ENCODE peak calls at places on chromosome 12, in nine cellular contexts. One of them, this sample, is unnamed.

GRCh38 chr12:92745874-92746553 is 43.2 kb downstream of the PLEKHG7 start:
- DNase-seq in Peyer's patch: peak
- DNase-seq in brain microvascular endothelial cell: peak
- DNase-seq in spleen: no peak
- DNase-seq in fibroblast of lung: peak
- DNase-seq in GM23338: no peak
- DNase-seq in glutamatergic neuron: no peak
- DNase-seq in astrocyte: peak
- DNase-seq in MM.1S: no peak
- DNase-seq in this sample: no peak

GRCh38 chr12:110763578-110763977 is 20.9 kb upstream of the PPP1CC start:
- DNase-seq in Peyer's patch: no peak
- DNase-seq in brain microvascular endothelial cell: no peak
- DNase-seq in spleen: no peak
- DNase-seq in fibroblast of lung: no peak
- DNase-seq in GM23338: no peak
- DNase-seq in glutamatergic neuron: no peak
- DNase-seq in astrocyte: no peak
- DNase-seq in MM.1S: no peak
- DNase-seq in this sample: no peak

GRCh38 chr12:8841778-8842177 is 19.4 kb downstream of the A2ML1 start:
- DNase-seq in Peyer's patch: no peak
- DNase-seq in brain microvascular endothelial cell: no peak
- DNase-seq in spleen: no peak
- DNase-seq in fibroblast of lung: no peak
- DNase-seq in GM23338: no peak
- DNase-seq in glutamatergic neuron: no peak
- DNase-seq in astrocyte: no peak
- DNase-seq in MM.1S: no peak
- DNase-seq in this sample: no peak

GRCh38 chr12:43063642-43064041 is 474.1 kb upstream of the PRICKLE1 start:
- DNase-seq in Peyer's patch: no peak
- DNase-seq in brain microvascular endothelial cell: peak
- DNase-seq in spleen: no peak
- DNase-seq in fibroblast of lung: peak
- DNase-seq in GM23338: no peak
- DNase-seq in glutamatergic neuron: no peak
- DNase-seq in astrocyte: peak
- DNase-seq in MM.1S: no peak
- DNase-seq in this sample: no peak

GRCh38 chr12:130286041-130286440 is 51.6 kb upstream of the PIWIL1 start:
- DNase-seq in Peyer's patch: no peak
- DNase-seq in brain microvascular endothelial cell: no peak
- DNase-seq in spleen: no peak
- DNase-seq in fibroblast of lung: no peak
- DNase-seq in GM23338: peak
- DNase-seq in glutamatergic neuron: no peak
- DNase-seq in astrocyte: no peak
- DNase-seq in MM.1S: no peak
- DNase-seq in this sample: peak

GRCh38 chr12:30694971-30695326 is 720 bp downstream of the IPO8 start:
- DNase-seq in Peyer's patch: peak
- DNase-seq in brain microvascular endothelial cell: no peak
- DNase-seq in spleen: peak
- DNase-seq in fibroblast of lung: peak
- DNase-seq in GM23338: peak
- DNase-seq in glutamatergic neuron: peak
- DNase-seq in astrocyte: peak
- DNase-seq in MM.1S: peak
- DNase-seq in this sample: peak

GRCh38 chr12:8636581-8636980 is 23.9 kb upstream of the AICDA start:
- DNase-seq in Peyer's patch: no peak
- DNase-seq in brain microvascular endothelial cell: no peak
- DNase-seq in spleen: no peak
- DNase-seq in fibroblast of lung: no peak
- DNase-seq in GM23338: no peak
- DNase-seq in glutamatergic neuron: no peak
- DNase-seq in astrocyte: no peak
- DNase-seq in MM.1S: no peak
- DNase-seq in this sample: no peak

GRCh38 chr12:77402726-77403125 is 337.4 kb upstream of the E2F7 start:
- DNase-seq in Peyer's patch: no peak
- DNase-seq in brain microvascular endothelial cell: peak
- DNase-seq in spleen: no peak
- DNase-seq in fibroblast of lung: peak
- DNase-seq in GM23338: no peak
- DNase-seq in glutamatergic neuron: no peak
- DNase-seq in astrocyte: peak
- DNase-seq in MM.1S: no peak
- DNase-seq in this sample: no peak

GRCh38 chr12:66241061-66242043 is 52.3 kb downstream of the IRAK3 start:
- DNase-seq in Peyer's patch: no peak
- DNase-seq in brain microvascular endothelial cell: peak
- DNase-seq in spleen: no peak
- DNase-seq in fibroblast of lung: peak
- DNase-seq in GM23338: no peak
- DNase-seq in glutamatergic neuron: no peak
- DNase-seq in astrocyte: peak
- DNase-seq in MM.1S: peak
- DNase-seq in this sample: no peak

GRCh38 chr12:52969828-52970569 is 21.1 kb downstream of the KRT18 start:
- DNase-seq in Peyer's patch: peak
- DNase-seq in brain microvascular endothelial cell: no peak
- DNase-seq in spleen: no peak
- DNase-seq in fibroblast of lung: no peak
- DNase-seq in GM23338: no peak
- DNase-seq in glutamatergic neuron: no peak
- DNase-seq in astrocyte: no peak
- DNase-seq in MM.1S: no peak
- DNase-seq in this sample: no peak

GRCh38 chr12:55922126-55922525 is 5.6 kb downstream of the PYM1 start:
- DNase-seq in Peyer's patch: no peak
- DNase-seq in brain microvascular endothelial cell: no peak
- DNase-seq in spleen: no peak
- DNase-seq in fibroblast of lung: no peak
- DNase-seq in GM23338: no peak
- DNase-seq in glutamatergic neuron: no peak
- DNase-seq in astrocyte: no peak
- DNase-seq in MM.1S: no peak
- DNase-seq in this sample: no peak

GRCh38 chr12:124567035-124567672 is at the start of gene NCOR2:
- DNase-seq in Peyer's patch: no peak
- DNase-seq in brain microvascular endothelial cell: no peak
- DNase-seq in spleen: peak
- DNase-seq in fibroblast of lung: no peak
- DNase-seq in GM23338: peak
- DNase-seq in glutamatergic neuron: peak
- DNase-seq in astrocyte: no peak
- DNase-seq in MM.1S: peak
- DNase-seq in this sample: peak

GRCh38 chr12:15580431-15580830 is 208.8 kb downstream of the EPS8 start:
- DNase-seq in Peyer's patch: no peak
- DNase-seq in brain microvascular endothelial cell: no peak
- DNase-seq in spleen: no peak
- DNase-seq in fibroblast of lung: no peak
- DNase-seq in GM23338: no peak
- DNase-seq in glutamatergic neuron: no peak
- DNase-seq in astrocyte: no peak
- DNase-seq in MM.1S: no peak
- DNase-seq in this sample: no peak

GRCh38 chr12:128572311-128572810 is 251.4 kb downstream of the SLC15A4 start:
- DNase-seq in Peyer's patch: no peak
- DNase-seq in brain microvascular endothelial cell: no peak
- DNase-seq in spleen: no peak
- DNase-seq in fibroblast of lung: no peak
- DNase-seq in GM23338: no peak
- DNase-seq in glutamatergic neuron: no peak
- DNase-seq in astrocyte: no peak
- DNase-seq in MM.1S: no peak
- DNase-seq in this sample: no peak

GRCh38 chr12:98253641-98254040 is 261.7 kb upstream of the TMPO start:
- DNase-seq in Peyer's patch: no peak
- DNase-seq in brain microvascular endothelial cell: no peak
- DNase-seq in spleen: no peak
- DNase-seq in fibroblast of lung: no peak
- DNase-seq in GM23338: peak
- DNase-seq in glutamatergic neuron: no peak
- DNase-seq in astrocyte: no peak
- DNase-seq in MM.1S: no peak
- DNase-seq in this sample: no peak

GRCh38 chr12:117816-118345 is 51.3 kb downstream of the IQSEC3 start:
- DNase-seq in Peyer's patch: no peak
- DNase-seq in brain microvascular endothelial cell: no peak
- DNase-seq in spleen: peak
- DNase-seq in fibroblast of lung: no peak
- DNase-seq in GM23338: no peak
- DNase-seq in glutamatergic neuron: no peak
- DNase-seq in astrocyte: no peak
- DNase-seq in MM.1S: no peak
- DNase-seq in this sample: no peak

GRCh38 chr12:3128498-3129293 is 51.5 kb downstream of the TSPAN9 start:
- DNase-seq in Peyer's patch: no peak
- DNase-seq in brain microvascular endothelial cell: no peak
- DNase-seq in spleen: no peak
- DNase-seq in fibroblast of lung: no peak
- DNase-seq in GM23338: no peak
- DNase-seq in glutamatergic neuron: no peak
- DNase-seq in astrocyte: no peak
- DNase-seq in MM.1S: no peak
- DNase-seq in this sample: no peak

GRCh38 chr12:14260011-14260993 is 105.2 kb upstream of the ATF7IP start:
- DNase-seq in Peyer's patch: peak
- DNase-seq in brain microvascular endothelial cell: peak
- DNase-seq in spleen: peak
- DNase-seq in fibroblast of lung: peak
- DNase-seq in GM23338: peak
- DNase-seq in glutamatergic neuron: peak
- DNase-seq in astrocyte: peak
- DNase-seq in MM.1S: no peak
- DNase-seq in this sample: peak

GRCh38 chr12:96352161-96352835 is 47.9 kb downstream of the CDK17 start:
- DNase-seq in Peyer's patch: no peak
- DNase-seq in brain microvascular endothelial cell: no peak
- DNase-seq in spleen: no peak
- DNase-seq in fibroblast of lung: no peak
- DNase-seq in GM23338: no peak
- DNase-seq in glutamatergic neuron: no peak
- DNase-seq in astrocyte: no peak
- DNase-seq in MM.1S: no peak
- DNase-seq in this sample: no peak
- TF ChIP-seq CTCF in Peyer's patch: no peak
- TF ChIP-seq CTCF in brain microvascular endothelial cell: no peak
- TF ChIP-seq CTCF in spleen: no peak
- TF ChIP-seq CTCF in fibroblast of lung: no peak
- TF ChIP-seq CTCF in GM23338: no peak
- TF ChIP-seq CTCF in glutamatergic neuron: no peak
- TF ChIP-seq CTCF in astrocyte: no peak
- TF ChIP-seq CTCF in MM.1S: no peak
- TF ChIP-seq CTCF in this sample: no peak

GRCh38 chr12:47758834-47759690 is at the start of gene RAPGEF3:
- DNase-seq in Peyer's patch: peak
- DNase-seq in brain microvascular endothelial cell: peak
- DNase-seq in spleen: peak
- DNase-seq in fibroblast of lung: peak
- DNase-seq in GM23338: peak
- DNase-seq in glutamatergic neuron: peak
- DNase-seq in astrocyte: peak
- DNase-seq in MM.1S: peak
- DNase-seq in this sample: peak
- TF ChIP-seq CTCF in Peyer's patch: peak
- TF ChIP-seq CTCF in brain microvascular endothelial cell: peak
- TF ChIP-seq CTCF in spleen: peak
- TF ChIP-seq CTCF in fibroblast of lung: peak
- TF ChIP-seq CTCF in GM23338: peak
- TF ChIP-seq CTCF in glutamatergic neuron: peak
- TF ChIP-seq CTCF in astrocyte: peak
- TF ChIP-seq CTCF in MM.1S: peak
- TF ChIP-seq CTCF in this sample: peak

DNA sequence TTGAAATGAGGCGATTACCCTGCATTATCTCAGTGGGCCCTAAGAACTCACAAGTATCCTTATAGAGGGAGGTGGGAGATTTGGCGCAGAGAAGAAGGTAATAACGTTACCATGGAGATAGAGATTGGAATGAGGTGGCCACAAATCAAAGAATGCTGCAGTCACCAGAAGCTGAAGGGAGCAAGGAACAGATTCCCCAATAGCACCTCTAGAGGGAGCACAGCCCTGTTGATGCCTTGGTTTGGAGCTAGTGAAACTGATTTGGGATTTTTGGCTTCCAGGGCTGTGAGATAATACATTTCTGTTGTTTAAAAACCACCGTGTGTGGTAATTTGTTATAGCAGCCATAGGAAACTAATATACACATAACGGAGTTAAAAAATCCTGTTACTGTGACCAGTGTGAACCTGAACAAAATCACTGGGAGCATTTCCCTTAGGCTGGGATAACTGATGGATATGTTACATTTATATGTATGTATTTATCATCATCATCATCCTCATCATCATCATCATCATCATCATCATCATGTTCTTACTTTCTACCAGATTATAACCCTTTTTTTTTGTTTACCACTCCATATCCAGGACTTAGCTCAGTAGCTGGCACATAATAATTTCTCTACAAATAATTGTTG is 100.3 kb downstream of the LIN7A start:
- DNase-seq in Peyer's patch: no peak
- DNase-seq in brain microvascular endothelial cell: peak
- DNase-seq in spleen: no peak
- DNase-seq in fibroblast of lung: peak
- DNase-seq in GM23338: peak
- DNase-seq in glutamatergic neuron: peak
- DNase-seq in astrocyte: peak
- DNase-seq in MM.1S: peak
- DNase-seq in this sample: peak
- TF ChIP-seq CTCF in Peyer's patch: peak
- TF ChIP-seq CTCF in brain microvascular endothelial cell: peak
- TF ChIP-seq CTCF in spleen: no peak
- TF ChIP-seq CTCF in fibroblast of lung: peak
- TF ChIP-seq CTCF in GM23338: peak
- TF ChIP-seq CTCF in glutamatergic neuron: peak
- TF ChIP-seq CTCF in astrocyte: peak
- TF ChIP-seq CTCF in MM.1S: peak
- TF ChIP-seq CTCF in this sample: peak

DNA sequence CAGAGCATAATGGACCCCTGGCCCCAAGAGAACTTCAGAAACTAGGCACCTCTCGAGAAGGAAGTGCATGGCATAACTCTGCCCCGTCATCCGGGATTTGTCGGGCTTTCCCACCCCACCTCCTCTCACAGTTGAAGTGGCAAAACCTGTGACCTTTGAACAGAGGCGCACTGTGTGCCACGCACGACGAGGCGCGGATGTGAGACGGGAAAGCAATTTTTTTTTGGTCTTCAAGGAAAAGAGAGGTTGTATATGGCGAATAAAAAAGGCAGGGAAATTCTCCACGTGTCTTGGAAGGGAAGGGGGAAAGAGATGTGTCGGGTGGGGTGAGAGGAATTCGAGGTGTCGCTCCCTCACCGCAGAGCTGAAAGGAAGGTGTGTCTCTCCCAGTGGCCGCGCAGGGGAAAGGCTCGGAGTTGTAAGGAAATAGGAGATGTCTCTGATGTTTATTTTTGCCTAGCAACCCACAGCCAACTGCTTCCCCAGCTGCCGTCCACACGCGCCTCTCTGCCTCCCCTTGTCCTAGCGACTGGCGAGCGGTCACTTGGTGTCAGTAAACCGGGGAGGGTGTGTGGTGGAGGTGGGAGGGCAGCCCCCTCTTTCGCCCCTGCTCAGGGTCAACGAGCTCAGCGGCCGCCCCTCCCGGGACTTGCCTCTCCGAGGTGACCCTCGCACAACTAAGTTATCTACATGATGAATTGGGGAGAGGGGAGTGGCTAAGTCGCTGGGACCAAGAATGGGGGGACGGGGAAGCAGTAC is 819 bp upstream of the DYRK2 start:
- DNase-seq in Peyer's patch: peak
- DNase-seq in brain microvascular endothelial cell: peak
- DNase-seq in spleen: peak
- DNase-seq in fibroblast of lung: peak
- DNase-seq in GM23338: peak
- DNase-seq in glutamatergic neuron: peak
- DNase-seq in astrocyte: peak
- DNase-seq in MM.1S: peak
- DNase-seq in this sample: peak
- TF ChIP-seq CTCF in Peyer's patch: peak
- TF ChIP-seq CTCF in brain microvascular endothelial cell: peak
- TF ChIP-seq CTCF in spleen: no peak
- TF ChIP-seq CTCF in fibroblast of lung: peak
- TF ChIP-seq CTCF in GM23338: peak
- TF ChIP-seq CTCF in glutamatergic neuron: no peak
- TF ChIP-seq CTCF in astrocyte: peak
- TF ChIP-seq CTCF in MM.1S: no peak
- TF ChIP-seq CTCF in this sample: peak

This sample was measured in neural crest cell.